ENCODE peak calls at places on chromosomes 3 and 15, in five cellular contexts. M is hepatocyte, N is suprapubic skin, Q is osteoblast, Z is body of pancreas. F is an unnamed sample.

GRCh38 chr3:177471733-177472480 is 274.6 kb upstream of the TBL1XR1 start:
- DNase-seq in M (no peak), Q (no peak), N (no peak), Z (no peak), F (no peak)

GRCh38 chr15:40238481-40238926 is 359 bp upstream of the PAK6 start:
- DNase-seq in M (no peak), N (no peak), Q (peak), Z (no peak), F (no peak)

GRCh38 chr3:42192334-42193200 is 73.4 kb downstream of the CCK start:
- DNase-seq in Z (no peak), N (no peak), Q (no peak), M (no peak), F (no peak)

GRCh38 chr15:62940755-62941361 is 101.7 kb upstream of the TPM1 start:
- DNase-seq in Q (peak), M (peak), N (no peak), Z (peak), F (peak)

GRCh38 chr3:16297991-16298885 is 33.2 kb downstream of the OXNAD1 start:
- DNase-seq in Z (no peak), M (no peak), Q (no peak), N (no peak), F (no peak)

GRCh38 chr3:108806316-108806715 is 16.3 kb upstream of the TRAT1 start:
- DNase-seq in M (no peak), Q (no peak), N (no peak), Z (no peak), F (no peak)

GRCh38 chr3:117480493-117480892 is 770.9 kb downstream of the TUSC7 start:
- DNase-seq in M (no peak), Z (no peak), Q (no peak), N (no peak), F (no peak)

GRCh38 chr3:80233576-80233975 is 465.8 kb upstream of the ROBO1 start:
- DNase-seq in Q (no peak), M (no peak), N (no peak), Z (no peak), F (no peak)

GRCh38 chr15:26891448-26891881 is 24.6 kb downstream of the GABRA5 start:
- DNase-seq in Q (peak), Z (peak), M (peak), N (no peak), F (peak)

GRCh38 chr3:40780801-40781406 is 256.1 kb downstream of the ZNF621 start:
- DNase-seq in Z (peak), M (peak), N (no peak), Q (peak), F (peak)

GRCh38 chr3:4401441-4401840 is 65.6 kb downstream of the SUMF1 start:
- DNase-seq in M (peak), Z (no peak), N (no peak), Q (no peak), F (no peak)

GRCh38 chr15:63860161-63860954 is 26.6 kb upstream of the HERC1 start:
- DNase-seq in Q (no peak), M (no peak), Z (no peak), N (no peak), F (no peak)

GRCh38 chr3:152505926-152506325 is 237.2 kb downstream of the MBNL1 start:
- DNase-seq in M (no peak), N (no peak), Q (no peak), Z (no peak), F (no peak)

GRCh38 chr15:90571063-90571541 is 41.4 kb downstream of the CRTC3 start:
- DNase-seq in Z (no peak), N (no peak), Q (no peak), M (no peak), F (no peak)

GRCh38 chr15:88419830-88420229 is 47.4 kb downstream of the MRPL46 start:
- DNase-seq in N (no peak), M (no peak), Q (peak), Z (no peak), F (no peak)

GRCh38 chr3:38138347-38139190 is at the start of gene MYD88:
- DNase-seq in N (peak), M (peak), Z (peak), Q (peak), F (no peak)

GRCh38 chr3:129688310-129688895 is 81.9 kb upstream of the PLXND1 start:
- DNase-seq in Q (no peak), M (peak), Z (peak), N (no peak), F (peak)

GRCh38 chr15:29835301-29835700 is 13.0 kb upstream of the TJP1 start:
- DNase-seq in Z (no peak), M (no peak), Q (no peak), N (no peak), F (no peak)

GRCh38 chr3:138389144-138389601 is 40.8 kb downstream of the MRAS start:
- DNase-seq in N (no peak), M (no peak), Z (no peak), Q (peak), F (no peak)

GRCh38 chr3:126266291-126266840 is 86.0 kb upstream of the ALDH1L1 start:
- DNase-seq in M (peak), Z (peak), Q (peak), N (no peak), F (no peak)

GRCh38 chr15:66848666-66849392 is 146.8 kb downstream of the SMAD6 start:
- DNase-seq in Q (no peak), Z (no peak), M (no peak), N (peak), F (no peak)

GRCh38 chr3:23726811-23727548 is 78.8 kb upstream of the UBE2E1 start:
- DNase-seq in Z (no peak), Q (no peak), M (no peak), N (peak), F (no peak)

GRCh38 chr3:59425942-59426341 is 376.1 kb upstream of the CFAP20DC start:
- DNase-seq in Z (no peak), Q (no peak), N (no peak), M (no peak), F (no peak)

GRCh38 chr3:140752499-140752898 is 74.6 kb downstream of the TRIM42 start:
- DNase-seq in N (no peak), Q (no peak), M (no peak), Z (no peak), F (no peak)
- TF ChIP-seq CTCF in N (no peak), Q (no peak), M (no peak), Z (no peak), F (no peak)

GRCh38 chr3:69085543-69086132 is 901 bp downstream of the ARL6IP5 start:
- DNase-seq in N (no peak), M (peak), Z (peak), Q (peak), F (no peak)

GRCh38 chr3:69087030-69087791 is 2.5 kb downstream of the ARL6IP5 start:
- DNase-seq in N (no peak), M (no peak), Z (no peak), Q (no peak), F (no peak)

GRCh38 chr3:69086133-69086722 is 1.5 kb downstream of the ARL6IP5 start:
- DNase-seq in M (peak), Q (peak), N (peak), Z (peak), F (peak)

GRCh38 chr3:69090021-69090420 is 5.3 kb downstream of the ARL6IP5 start:
- DNase-seq in Q (no peak), M (no peak), Z (no peak), N (no peak), F (peak)

DNA sequence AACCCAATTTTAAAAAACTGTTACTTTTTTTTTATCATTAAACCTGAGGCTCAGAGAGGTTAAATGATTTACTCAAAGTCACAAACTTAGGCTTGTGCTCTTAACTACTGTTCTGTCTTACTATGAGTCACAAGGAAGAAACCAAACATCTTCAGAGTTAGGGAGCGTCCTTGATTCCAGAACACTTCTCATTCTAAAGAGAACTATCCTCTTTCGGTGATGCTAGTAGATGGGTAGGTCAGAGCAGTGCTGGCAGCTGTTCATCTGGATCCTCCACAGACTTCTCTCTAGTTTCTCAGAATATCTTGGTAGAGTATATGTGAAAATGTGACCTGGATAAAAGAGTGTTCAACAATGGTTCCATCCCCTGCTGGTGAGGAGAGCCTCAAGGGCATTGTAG is 3.3 kb downstream of the ARL6IP5 start:
- DNase-seq in M (no peak), N (no peak), Z (no peak), Q (no peak), F (no peak)
- TF ChIP-seq CTCF in M (no peak), N (no peak), Z (no peak), Q (no peak), F (no peak)

DNA sequence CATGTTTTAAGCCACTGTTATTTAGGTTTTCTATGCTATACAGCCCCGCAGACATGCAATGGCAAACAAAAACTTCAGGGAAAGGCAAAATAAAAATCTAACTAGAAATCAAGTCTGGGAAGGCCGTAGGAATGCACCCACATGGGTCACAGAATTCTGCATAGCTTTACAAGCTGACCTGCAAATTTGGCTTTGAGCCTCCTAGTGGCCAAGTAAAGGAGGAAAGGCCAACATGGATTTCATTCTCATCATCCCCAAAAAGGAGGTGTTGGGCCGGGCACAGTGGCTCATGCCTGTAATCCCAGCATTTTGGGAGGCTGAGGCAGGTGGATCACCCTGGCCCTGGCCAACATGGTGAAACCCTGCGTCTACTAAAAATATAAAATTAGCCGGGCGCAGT is 124.3 kb downstream of the FBLN2 start:
- DNase-seq in N (no peak), M (no peak), Z (no peak), Q (no peak), F (no peak)
- TF ChIP-seq CTCF in N (no peak), M (no peak), Z (no peak), Q (peak), F (peak)

GRCh38 chr3:13558651-13559050 is 9.7 kb downstream of the FBLN2 start:
- DNase-seq in N (no peak), M (no peak), Q (no peak), Z (no peak), F (no peak)
- TF ChIP-seq CTCF in N (no peak), M (no peak), Q (no peak), Z (no peak), F (no peak)